ENCODE peak calls at places on chromosomes 11 and 22, in five cellular contexts. H is spleen, M is ovary, S is HCT116, Z is mammary epithelial cell. X is an unnamed sample. For H3K4me1 and H3K36me3, the result is how much of the 10 kb centered on the place peaks cover.

GRCh38 chr11:70233511-70233919 is 30.4 kb downstream of the FADD start:
- DNase-seq in H (no peak), M (no peak), S (peak), Z (peak), X (peak)

GRCh38 chr11:75781831-75782230 is 13.3 kb downstream of the DGAT2 start:
- DNase-seq in S (no peak), H (no peak), M (no peak), Z (no peak), X (no peak)

GRCh38 chr11:73245461-73245860 is 26.7 kb upstream of the P2RY6 start:
- DNase-seq in S (no peak), H (peak), Z (no peak), M (peak), X (no peak)

GRCh38 chr11:64000026-64000739 is 13.9 kb downstream of the OTUB1 start:
- DNase-seq in M (peak), Z (peak), S (no peak), H (peak), X (peak)

GRCh38 chr22:26553056-26553752 is 36.7 kb downstream of the TPST2 start:
- DNase-seq in Z (peak), M (no peak), S (no peak), H (no peak), X (peak)

GRCh38 chr11:108117746-108118371 is 3.5 kb upstream of the ACAT1 start:
- DNase-seq in Z (peak), H (no peak), M (no peak), S (peak), X (peak)

GRCh38 chr11:64089493-64089892 is 53.8 kb downstream of the FLRT1 start:
- DNase-seq in Z (no peak), S (no peak), M (no peak), H (no peak), X (no peak)

GRCh38 chr11:114236829-114237228 is 59.4 kb upstream of the NNMT start:
- DNase-seq in S (no peak), H (no peak), M (no peak), Z (no peak), X (no peak)

DNA sequence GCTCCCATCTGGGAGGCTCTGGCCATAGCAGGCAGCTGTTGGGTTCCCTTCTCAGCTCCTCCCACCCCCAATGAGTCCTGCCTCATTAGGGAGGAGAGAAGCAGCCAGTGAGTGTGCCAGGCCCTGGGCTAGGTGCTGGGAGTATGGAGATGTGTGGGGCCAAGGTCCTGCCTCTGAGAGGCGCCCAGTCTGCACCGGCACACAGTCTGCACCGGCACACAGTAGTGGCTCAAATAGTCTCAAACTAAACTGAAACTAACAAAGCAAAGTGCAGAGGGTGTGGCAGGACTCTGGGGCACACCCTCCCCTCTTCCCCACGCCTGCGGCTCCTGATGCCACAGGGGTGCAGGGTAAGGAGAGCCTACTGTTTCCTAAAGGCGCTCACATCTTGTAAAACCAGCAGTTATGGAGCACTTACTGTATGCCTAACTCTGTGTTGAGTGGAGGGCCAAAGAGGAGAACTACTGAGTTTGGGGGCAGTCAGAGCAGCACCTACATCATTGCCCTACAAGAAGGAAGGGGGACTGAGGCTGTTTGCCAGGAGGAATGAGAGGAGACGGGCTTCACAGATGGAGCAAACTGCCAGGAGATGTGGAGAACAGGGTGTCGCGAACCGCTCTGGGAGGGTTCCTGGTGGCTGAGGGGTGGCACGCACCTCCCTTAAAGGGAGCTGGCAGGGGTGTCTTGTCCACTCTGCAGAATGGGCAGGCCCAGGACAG is 959 bp upstream of the SH3BP1 start:
- DNase-seq in M (no peak), Z (no peak), H (peak), S (no peak), X (no peak)
- H3K4me1 ChIP-seq in M (under half), Z (under half), H (half or more), S (half or more), X (under half)

DNA sequence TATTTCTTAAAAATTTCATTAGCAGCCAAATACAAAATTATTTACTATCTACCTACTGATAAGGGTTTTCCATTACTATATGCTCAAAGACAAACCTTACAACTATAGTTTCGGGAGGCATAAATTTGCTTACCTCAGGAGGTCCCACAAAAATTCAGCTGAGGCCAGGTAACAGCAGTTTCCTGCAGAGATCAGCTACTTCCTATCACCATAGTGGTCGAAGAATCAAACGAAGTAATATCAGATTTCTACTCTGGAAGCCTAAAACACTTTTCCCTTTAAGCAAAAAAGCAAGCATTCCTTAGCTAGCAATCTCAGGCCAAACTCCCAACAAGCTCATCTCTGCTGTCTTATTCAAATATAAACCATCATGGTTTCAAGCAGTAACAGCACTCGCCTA is 3.1 kb downstream of the NAP1L4 start:
- DNase-seq in Z (peak), H (no peak), S (no peak), M (no peak), X (peak)
- H3K27ac ChIP-seq in Z (peak), H (peak), S (no peak), M (no peak), X (no peak)

GRCh38 chr22:36359172-36359973 is 28.4 kb downstream of the MYH9 start:
- DNase-seq in Z (no peak), H (no peak), S (no peak), M (no peak), X (no peak)
- H3K36me3 ChIP-seq in Z (under half), H (under half), S (under half), M (under half), X (under half)

GRCh38 chr11:117980716-117981115 is 5.5 kb upstream of the IL10RA start:
- DNase-seq in S (no peak), H (peak), M (no peak), Z (no peak), X (no peak)

GRCh38 chr11:117986981-117987495 is 844 bp downstream of the IL10RA start:
- DNase-seq in H (peak), M (no peak), S (no peak), Z (peak), X (no peak)

GRCh38 chr11:117983163-117983475 is 3.1 kb upstream of the IL10RA start:
- DNase-seq in Z (no peak), S (no peak), M (no peak), H (peak), X (no peak)

GRCh38 chr11:117985953-117986887 is at the start of gene IL10RA:
- DNase-seq in M (peak), Z (peak), H (peak), S (peak), X (peak)

GRCh38 chr11:117984471-117984870 is 1.7 kb upstream of the IL10RA start:
- DNase-seq in S (no peak), M (no peak), Z (no peak), H (no peak), X (no peak)
- H3K4me1 ChIP-seq in S (under half), M (under half), Z (under half), H (half or more), X (under half)

GRCh38 chr11:1916986-1917522 is 2.4 kb upstream of the TNNT3 start:
- DNase-seq in Z (no peak), M (peak), S (no peak), H (peak), X (no peak)
- H3K27ac ChIP-seq in Z (no peak), M (no peak), S (no peak), H (peak), X (no peak)

GRCh38 chr11:95187730-95188129 is 43.3 kb downstream of the SESN3 start:
- DNase-seq in M (no peak), S (no peak), H (no peak), Z (no peak), X (no peak)

GRCh38 chr11:95192717-95193116 is 38.3 kb downstream of the SESN3 start:
- DNase-seq in S (no peak), M (no peak), Z (no peak), H (no peak), X (no peak)

GRCh38 chr11:95193541-95193940 is 37.5 kb downstream of the SESN3 start:
- DNase-seq in Z (no peak), H (no peak), S (no peak), M (no peak), X (no peak)
- H3K36me3 ChIP-seq in Z (under half), H (under half), S (under half), M (under half), X (under half)